ENCODE peak calls at places on chromosomes 6 and 20, in eight cellular contexts. K, A, H, R, O, T, E and U are unnamed samples.

GRCh38 chr6:165889636-165890403 is 226.8 kb upstream of the PDE10A start:
- DNase-seq in K (peak), A (peak), H (no peak), R (peak), O (peak), T (peak), E (no peak), U (no peak)

GRCh38 chr6:135117413-135117968 is 62.9 kb upstream of the HBS1L start:
- DNase-seq in K (no peak), A (no peak), H (no peak), R (no peak), O (no peak), T (no peak), E (no peak), U (no peak)

GRCh38 chr6:31966997-31967925 is 4.7 kb downstream of the DXO start:
- DNase-seq in K (no peak), A (no peak), H (no peak), R (no peak), O (no peak), T (no peak), E (no peak), U (no peak)

GRCh38 chr6:34866509-34866908 is 21.3 kb downstream of the TAF11 start:
- DNase-seq in K (no peak), A (no peak), H (no peak), R (no peak), O (no peak), T (no peak), E (no peak), U (no peak)

GRCh38 chr6:148508401-148509151 is 165.9 kb downstream of the SASH1 start:
- DNase-seq in K (no peak), A (peak), H (no peak), R (no peak), O (no peak), T (peak), E (no peak), U (no peak)

GRCh38 chr6:11785953-11786579 is 7.5 kb upstream of the ADTRP start:
- DNase-seq in K (no peak), A (no peak), H (no peak), R (no peak), O (no peak), T (no peak), E (peak), U (peak)

GRCh38 chr6:77463881-77464867 is 883 bp upstream of the HTR1B start:
- DNase-seq in K (peak), A (no peak), H (no peak), R (no peak), O (peak), T (peak), E (no peak), U (no peak)

GRCh38 chr20:14951707-14952106 is 614.3 kb upstream of the FLRT3 start:
- DNase-seq in K (no peak), A (peak), H (no peak), R (peak), O (peak), T (no peak), E (no peak), U (no peak)

GRCh38 chr6:12293234-12293930 is 3.2 kb downstream of the EDN1 start:
- DNase-seq in K (no peak), A (no peak), H (no peak), R (no peak), O (no peak), T (no peak), E (no peak), U (no peak)

GRCh38 chr6:156780117-156780641 is 3.0 kb downstream of the ARID1B start:
- DNase-seq in K (peak), A (peak), H (peak), R (peak), O (peak), T (peak), E (peak), U (peak)

GRCh38 chr20:40564997-40565680 is 123.9 kb downstream of the MAFB start:
- DNase-seq in K (no peak), A (peak), H (peak), R (peak), O (peak), T (no peak), E (no peak), U (no peak)

GRCh38 chr20:43533060-43533459 is 25.6 kb downstream of the L3MBTL1 start:
- DNase-seq in K (no peak), A (no peak), H (no peak), R (no peak), O (no peak), T (no peak), E (no peak), U (no peak)

GRCh38 chr6:109717971-109718370 is 26.9 kb downstream of the FIG4 start:
- DNase-seq in K (no peak), A (no peak), H (no peak), R (no peak), O (no peak), T (no peak), E (no peak), U (no peak)

GRCh38 chr6:836276-836853 is 143.4 kb upstream of the EXOC2 start:
- DNase-seq in K (no peak), A (no peak), H (peak), R (peak), O (peak), T (no peak), E (no peak), U (no peak)

GRCh38 chr6:109336221-109336955 is 45.9 kb downstream of the CD164 start:
- DNase-seq in K (no peak), A (no peak), H (peak), R (peak), O (peak), T (no peak), E (peak), U (peak)

GRCh38 chr6:170522565-170523183 is 30.4 kb downstream of the PSMB1 start:
- DNase-seq in K (no peak), A (no peak), H (no peak), R (peak), O (no peak), T (peak), E (no peak), U (no peak)

GRCh38 chr6:66183982-66184555 is 477.0 kb upstream of the EYS start:
- DNase-seq in K (no peak), A (peak), H (no peak), R (peak), O (no peak), T (no peak), E (no peak), U (no peak)

GRCh38 chr20:24829649-24830370 is 119.3 kb upstream of the CST7 start:
- DNase-seq in K (no peak), A (no peak), H (no peak), R (no peak), O (no peak), T (no peak), E (no peak), U (no peak)

GRCh38 chr6:157246048-157246630 is 77.2 kb downstream of the TMEM242 start:
- DNase-seq in K (peak), A (no peak), H (no peak), R (no peak), O (no peak), T (no peak), E (no peak), U (no peak)

GRCh38 chr6:80676386-80676785 is 569.9 kb downstream of the BCKDHB start:
- DNase-seq in K (no peak), A (no peak), H (no peak), R (peak), O (no peak), T (no peak), E (no peak), U (no peak)

GRCh38 chr6:56450882-56451739 is 191.6 kb downstream of the DST start:
- DNase-seq in K (peak), A (peak), H (no peak), R (no peak), O (no peak), T (no peak), E (peak), U (peak)

GRCh38 chr20:6269163-6269873 is 146.5 kb upstream of the FERMT1 start:
- DNase-seq in K (no peak), A (no peak), H (no peak), R (peak), O (no peak), T (peak), E (no peak), U (no peak)

GRCh38 chr6:33118525-33119123 is 42.8 kb downstream of the HLA-DPB1 start:
- DNase-seq in K (no peak), A (peak), H (no peak), R (peak), O (peak), T (peak), E (no peak), U (no peak)

GRCh38 chr6:130020106-130020851 is 1.9 kb downstream of the L3MBTL3 start:
- DNase-seq in K (peak), A (no peak), H (peak), R (no peak), O (peak), T (peak), E (peak), U (peak)

GRCh38 chr6:139763468-139764214 is 389.2 kb upstream of the CITED2 start:
- DNase-seq in K (no peak), A (no peak), H (no peak), R (peak), O (no peak), T (no peak), E (no peak), U (no peak)
- H3K27ac ChIP-seq in K (peak), A (peak), H (peak), R (peak), O (no peak), T (no peak), E (peak), U (peak)

GRCh38 chr20:57529810-57530209 is 4.9 kb upstream of the CTCFL start:
- DNase-seq in K (no peak), A (no peak), H (no peak), R (no peak), O (no peak), T (no peak), E (no peak), U (no peak)

GRCh38 chr20:57529160-57529585 is 4.2 kb upstream of the CTCFL start:
- DNase-seq in K (no peak), A (no peak), H (no peak), R (no peak), O (no peak), T (no peak), E (no peak), U (no peak)

GRCh38 chr20:57535297-57535696 is 10.4 kb upstream of the CTCFL start:
- DNase-seq in K (no peak), A (no peak), H (no peak), R (no peak), O (no peak), T (no peak), E (no peak), U (no peak)

GRCh38 chr20:57530327-57530981 is 5.5 kb upstream of the CTCFL start:
- DNase-seq in K (no peak), A (no peak), H (no peak), R (peak), O (no peak), T (no peak), E (no peak), U (no peak)

GRCh38 chr20:57531986-57532566 is 7.1 kb upstream of the CTCFL start:
- DNase-seq in K (no peak), A (no peak), H (no peak), R (no peak), O (no peak), T (no peak), E (peak), U (no peak)
- H3K27ac ChIP-seq in K (no peak), A (no peak), H (no peak), R (no peak), O (no peak), T (no peak), E (peak), U (no peak)

DNA sequence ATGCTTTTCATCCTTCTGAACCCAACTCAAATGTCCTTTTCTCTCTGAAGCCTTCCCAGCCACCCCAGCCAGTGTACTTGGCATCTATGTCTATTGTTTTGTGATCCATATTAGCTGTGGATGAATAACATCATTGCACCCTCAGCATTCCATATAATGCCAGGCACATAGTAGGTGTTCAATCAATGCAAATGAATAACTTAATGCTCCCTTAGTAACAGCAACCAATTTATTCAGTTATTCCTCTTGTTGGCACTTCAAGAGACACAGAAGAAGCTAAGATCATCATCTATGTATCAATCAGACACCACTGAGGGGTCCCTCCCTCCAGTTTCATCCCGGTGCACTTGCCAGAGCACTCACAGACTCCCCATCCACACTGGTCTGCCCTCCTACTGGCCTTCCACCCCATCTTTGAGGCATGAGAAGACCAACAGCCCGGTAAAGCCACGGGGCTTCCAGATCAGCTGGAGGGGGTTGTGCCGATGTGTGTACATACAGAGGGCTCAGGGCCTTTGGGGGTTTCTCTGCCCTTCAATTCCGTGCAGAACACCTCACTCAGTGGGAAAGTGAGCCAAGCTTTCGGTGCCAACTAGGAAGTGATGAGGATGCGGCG is 2.4 kb upstream of the TAF8 start:
- DNase-seq in K (peak), A (no peak), H (no peak), R (no peak), O (no peak), T (no peak), E (no peak), U (no peak)
- H3K27ac ChIP-seq in K (peak), A (no peak), H (peak), R (no peak), O (peak), T (no peak), E (peak), U (peak)

GRCh38 chr6:79149884-79150283 is 71.8 kb upstream of the PHIP start:
- DNase-seq in K (no peak), A (no peak), H (no peak), R (no peak), O (no peak), T (no peak), E (no peak), U (no peak)
- H3K27ac ChIP-seq in K (no peak), A (no peak), H (no peak), R (no peak), O (no peak), T (peak), E (no peak), U (no peak)

DNA sequence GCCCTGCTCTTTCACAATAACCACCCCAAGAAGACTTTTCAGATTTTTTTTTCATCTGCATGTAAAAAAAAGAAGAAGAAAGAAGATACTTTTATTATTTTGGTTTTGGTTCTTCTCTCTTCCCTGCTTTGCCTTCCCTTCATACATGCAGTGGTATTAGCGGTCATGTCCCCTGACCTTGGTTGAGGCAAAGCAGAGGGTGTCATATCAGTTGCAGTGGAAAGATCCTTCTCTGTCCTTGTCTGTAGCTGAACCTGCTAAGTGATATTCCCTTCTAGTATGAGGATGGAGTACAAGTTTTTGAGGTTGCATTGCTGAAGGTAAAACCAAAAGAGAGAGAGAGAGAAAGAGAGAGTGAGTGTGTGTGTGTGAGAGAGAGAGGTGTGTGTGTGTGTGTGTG is 345.7 kb downstream of the UTRN start:
- DNase-seq in K (no peak), A (no peak), H (no peak), R (no peak), O (no peak), T (no peak), E (no peak), U (no peak)
- H3K27ac ChIP-seq in K (no peak), A (no peak), H (no peak), R (no peak), O (no peak), T (peak), E (no peak), U (no peak)

GRCh38 chr6:81750660-81751387 is 1.7 kb downstream of the TENT5A start:
- DNase-seq in K (no peak), A (no peak), H (no peak), R (peak), O (peak), T (no peak), E (no peak), U (no peak)

GRCh38 chr6:81749704-81750103 is 2.8 kb downstream of the TENT5A start:
- DNase-seq in K (no peak), A (no peak), H (no peak), R (no peak), O (no peak), T (no peak), E (no peak), U (no peak)

GRCh38 chr6:81748946-81749345 is 3.5 kb downstream of the TENT5A start:
- DNase-seq in K (no peak), A (no peak), H (no peak), R (no peak), O (no peak), T (no peak), E (no peak), U (no peak)

GRCh38 chr6:81751388-81752083 is 945 bp downstream of the TENT5A start:
- DNase-seq in K (peak), A (peak), H (peak), R (peak), O (no peak), T (peak), E (peak), U (peak)

DNA sequence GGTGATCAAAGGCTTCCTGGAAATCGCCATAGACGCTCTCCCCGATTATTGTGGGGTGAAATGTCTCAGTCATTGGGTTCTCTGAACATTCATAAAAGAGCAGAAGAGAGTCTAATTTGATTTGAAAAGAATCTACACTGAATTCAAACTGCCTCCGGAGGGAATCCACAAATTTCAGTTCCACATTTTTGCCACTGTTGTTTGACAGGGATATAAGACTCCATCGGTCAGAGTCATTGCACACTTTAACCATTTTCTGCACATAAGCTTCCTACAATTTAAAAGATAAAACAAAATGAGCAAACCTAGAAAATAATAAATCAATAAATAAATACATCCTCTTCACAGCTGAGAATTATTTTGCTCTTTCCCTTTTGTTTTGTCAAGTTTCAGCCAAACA is 2.3 kb downstream of the TENT5A start:
- DNase-seq in K (no peak), A (no peak), H (no peak), R (no peak), O (no peak), T (no peak), E (no peak), U (no peak)
- H3K27ac ChIP-seq in K (peak), A (peak), H (no peak), R (peak), O (no peak), T (no peak), E (peak), U (peak)